ENCODE peak calls at places on chromosome 21, in seven cellular contexts. B is neuronal stem cell; O is left ventricle myocardium inferior; I is fibroblast of lung; Y is CD4-positive, alpha-beta T cell; M is spleen; K is RWPE1. U is an unnamed sample.

GRCh38 chr21:41369105-41369914 is 7.5 kb downstream of the MX2 start:
- DNase-seq in B (peak), O (peak), I (no peak), Y (peak), M (peak), K (no peak), U (no peak)

GRCh38 chr21:34762761-34763160 is 94.0 kb downstream of the CLIC6 start:
- DNase-seq in B (no peak), O (no peak), I (peak), Y (no peak), M (no peak), K (no peak), U (no peak)

GRCh38 chr21:36103434-36103833 is 31.4 kb upstream of the CBR3 start:
- DNase-seq in B (no peak), O (no peak), I (no peak), Y (no peak), M (no peak), K (no peak), U (no peak)

GRCh38 chr21:42337830-42338729 is 12.7 kb downstream of the TFF2 start:
- DNase-seq in B (peak), O (peak), I (peak), Y (peak), M (peak), K (peak), U (peak)

GRCh38 chr21:22223385-22223784 is 1225.2 kb downstream of the NCAM2 start:
- DNase-seq in B (no peak), O (no peak), I (no peak), Y (no peak), M (no peak), K (no peak), U (no peak)

GRCh38 chr21:32022141-32022540 is 149.3 kb downstream of the HUNK start:
- DNase-seq in B (no peak), O (no peak), I (no peak), Y (no peak), M (no peak), K (no peak), U (no peak)

GRCh38 chr21:21605502-21605901 is 607.3 kb downstream of the NCAM2 start:
- DNase-seq in B (no peak), O (no peak), I (peak), Y (no peak), M (no peak), K (no peak), U (no peak)

GRCh38 chr21:41967708-41968107 is 13.9 kb upstream of the C2CD2 start:
- DNase-seq in B (no peak), O (no peak), I (no peak), Y (no peak), M (peak), K (no peak), U (no peak)

GRCh38 chr21:22900511-22900910 is 1902.3 kb downstream of the NCAM2 start:
- DNase-seq in B (no peak), O (no peak), I (no peak), Y (no peak), M (no peak), K (peak), U (no peak)

GRCh38 chr21:22516230-22516629 is 1518.0 kb downstream of the NCAM2 start:
- DNase-seq in B (no peak), O (no peak), I (no peak), Y (no peak), M (no peak), K (no peak), U (no peak)

GRCh38 chr21:16330340-16331319 is 600.8 kb downstream of the USP25 start:
- DNase-seq in B (peak), O (no peak), I (peak), Y (no peak), M (no peak), K (peak), U (no peak)

GRCh38 chr21:36882776-36883175 is 83.7 kb downstream of the HLCS start:
- DNase-seq in B (no peak), O (no peak), I (peak), Y (no peak), M (no peak), K (no peak), U (no peak)

GRCh38 chr21:26550357-26550756 is 22.7 kb downstream of the CYYR1 start:
- DNase-seq in B (no peak), O (no peak), I (peak), Y (no peak), M (no peak), K (no peak), U (no peak)

GRCh38 chr21:35981514-35982070 is 78.7 kb downstream of the SETD4 start:
- DNase-seq in B (no peak), O (no peak), I (no peak), Y (no peak), M (no peak), K (no peak), U (peak)

GRCh38 chr21:14542638-14543037 is 3.5 kb downstream of the SAMSN1 start:
- DNase-seq in B (no peak), O (no peak), I (no peak), Y (no peak), M (no peak), K (no peak), U (no peak)
- H3K27ac ChIP-seq in B (no peak), O (no peak), I (no peak), Y (peak), M (peak), K (no peak), U (no peak)

GRCh38 chr21:45640001-45640887 is 3.3 kb upstream of the PCBP3 start:
- DNase-seq in B (no peak), O (no peak), I (no peak), Y (no peak), M (no peak), K (no peak), U (no peak)
- H3K27ac ChIP-seq in B (no peak), O (peak), I (no peak), Y (no peak), M (peak), K (peak), U (no peak)

GRCh38 chr21:38899277-38899947 is 93.7 kb downstream of the ETS2 start:
- DNase-seq in B (no peak), O (no peak), I (no peak), Y (no peak), M (no peak), K (no peak), U (no peak)

GRCh38 chr21:38894899-38895298 is 89.2 kb downstream of the ETS2 start:
- DNase-seq in B (no peak), O (no peak), I (no peak), Y (no peak), M (no peak), K (no peak), U (no peak)

GRCh38 chr21:38900499-38900898 is 94.8 kb downstream of the ETS2 start:
- DNase-seq in B (no peak), O (no peak), I (no peak), Y (no peak), M (no peak), K (no peak), U (no peak)

GRCh38 chr21:38897532-38898421 is 92.0 kb downstream of the ETS2 start:
- DNase-seq in B (no peak), O (no peak), I (no peak), Y (no peak), M (no peak), K (no peak), U (no peak)

GRCh38 chr21:38898422-38899098 is 92.8 kb downstream of the ETS2 start:
- DNase-seq in B (no peak), O (no peak), I (no peak), Y (no peak), M (no peak), K (peak), U (no peak)
- H3K27ac ChIP-seq in B (no peak), O (no peak), I (no peak), Y (no peak), M (no peak), K (no peak), U (peak)

DNA sequence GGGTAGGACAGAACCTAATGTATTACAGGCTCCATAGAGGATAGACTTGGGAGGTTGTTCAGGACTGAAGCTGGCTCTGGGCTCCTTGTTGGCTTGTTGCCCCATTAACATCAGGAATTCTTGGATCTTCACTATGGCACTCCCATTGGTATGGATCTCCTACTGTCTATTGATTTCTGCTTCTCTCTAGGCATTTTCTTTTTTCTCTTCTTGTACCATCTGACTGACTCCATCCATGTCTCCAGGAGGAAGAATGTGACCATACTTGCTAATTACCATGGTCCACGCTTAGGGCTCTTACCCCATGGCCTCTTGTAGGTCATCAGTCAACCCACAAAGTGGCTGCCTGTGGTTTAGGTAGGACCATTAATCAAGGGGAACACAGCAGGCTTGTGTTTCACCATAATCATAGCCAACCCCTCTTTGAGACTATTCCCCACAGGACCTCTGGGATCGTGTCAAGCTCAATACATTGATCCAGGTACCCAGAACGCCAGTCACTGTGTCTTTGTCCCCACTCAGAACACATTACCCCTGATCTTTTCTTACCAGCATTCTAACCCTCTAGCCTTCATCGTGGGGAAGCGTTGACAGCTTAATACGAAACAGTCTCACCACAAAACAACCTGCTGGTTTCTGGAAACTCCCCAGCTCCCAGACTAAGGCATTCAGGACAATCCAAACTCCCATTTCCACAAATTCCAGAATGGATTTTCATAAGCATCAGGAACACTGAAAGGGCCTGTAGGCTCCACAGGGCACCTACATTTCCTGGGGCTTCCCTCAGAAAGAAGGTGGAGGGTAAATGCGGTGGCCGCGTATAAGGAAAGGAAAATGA is 97.1 kb downstream of the ETS2 start:
- DNase-seq in B (no peak), O (no peak), I (no peak), Y (no peak), M (no peak), K (no peak), U (no peak)
- H3K27ac ChIP-seq in B (no peak), O (peak), I (no peak), Y (no peak), M (no peak), K (peak), U (peak)

DNA sequence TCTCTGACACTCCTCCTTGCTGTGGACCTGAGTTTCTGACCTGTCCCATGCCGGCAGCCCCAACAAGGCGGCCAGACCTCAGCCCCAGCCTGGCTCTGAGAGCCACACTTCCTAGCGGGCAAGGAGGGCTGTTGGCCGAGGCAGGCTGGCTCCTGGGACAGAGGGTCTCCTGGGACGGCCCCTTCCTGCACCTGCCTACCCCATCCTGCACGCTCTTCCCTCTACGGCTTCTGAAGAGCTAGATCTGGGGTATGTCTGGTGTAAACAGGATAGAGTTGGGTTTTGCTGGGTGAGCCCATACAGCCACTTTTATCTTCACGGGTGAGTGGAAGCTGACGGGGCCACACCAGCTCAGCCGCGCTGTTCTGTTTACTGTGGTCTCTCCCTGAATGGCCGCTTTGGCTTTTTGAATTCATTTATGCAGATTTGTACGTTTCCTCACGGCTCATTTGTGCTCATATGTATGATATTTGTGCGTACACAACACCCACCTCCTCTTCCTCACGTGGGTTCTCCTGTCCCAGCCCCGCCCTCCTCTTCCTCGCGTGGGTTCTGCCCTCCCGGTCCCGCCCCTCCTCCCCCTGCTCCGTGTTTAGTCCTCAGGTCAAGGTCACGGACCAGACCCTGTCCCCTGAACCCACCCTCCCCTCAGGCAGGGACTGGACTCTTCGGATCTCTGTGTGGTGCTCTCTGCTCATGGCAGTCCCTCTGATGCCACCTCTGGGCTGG is 34.7 kb upstream of the POFUT2 start:
- DNase-seq in B (no peak), O (peak), I (no peak), Y (peak), M (peak), K (no peak), U (no peak)
- H3K27ac ChIP-seq in B (no peak), O (no peak), I (no peak), Y (peak), M (no peak), K (no peak), U (no peak)

U was measured in epithelial cell of prostate.